ENCODE peak calls at places on chromosome 22, in five cellular contexts. U, Z, D, F and V are unnamed samples.
A peak's percentile ranks its signal among the peaks of the same experiment; 100 is the strongest.

GRCh38 chr22:46061124-46061410 is 84.1 kb upstream of the WNT7B start:
- DNase-seq in D (no peak), Z (no peak), U (no peak), F (no peak), V (no peak)

GRCh38 chr22:45731798-45732495 is 60.3 kb downstream of the ATXN10 start:
- DNase-seq in F (peak; percentile 52), D (peak; percentile 51), Z (no peak), U (peak; percentile 39), V (peak; percentile 7)

GRCh38 chr22:24207264-24208011 is 26.2 kb downstream of the SUSD2 start:
- DNase-seq in Z (no peak), U (no peak), F (peak; percentile 33), D (peak; percentile 29), V (no peak)

GRCh38 chr22:44850946-44851345 is 98.6 kb downstream of the ARHGAP8 start:
- DNase-seq in D (no peak), F (no peak), U (no peak), Z (no peak), V (no peak)

GRCh38 chr22:44595841-44596341 is 97.9 kb upstream of the RTL6 start:
- DNase-seq in D (peak; percentile 55), U (no peak), Z (no peak), F (peak; percentile 25), V (no peak)

GRCh38 chr22:27220349-27220748 is 563.0 kb downstream of the MIAT start:
- DNase-seq in D (peak; percentile 85), F (peak; percentile 76), U (peak; percentile 92), Z (no peak), V (no peak)

GRCh38 chr22:38706101-38706884 is 549 bp downstream of the GTPBP1 start:
- DNase-seq in Z (no peak), F (peak; percentile 36), U (peak; percentile 34), D (peak; percentile 40), V (peak; percentile 49)

GRCh38 chr22:22713416-22713815 is 69.0 kb downstream of the GGTLC2 start:
- DNase-seq in D (no peak), U (no peak), Z (no peak), F (no peak), V (no peak)

GRCh38 chr22:24554316-24555159 is at the start of gene GUCD1:
- DNase-seq in Z (no peak), U (peak; percentile 37), D (peak; percentile 52), F (peak; percentile 37), V (peak; percentile 52)

GRCh38 chr22:22750335-22751042 is 106.1 kb downstream of the GGTLC2 start:
- DNase-seq in U (no peak), Z (no peak), D (no peak), F (no peak), V (no peak)

GRCh38 chr22:17314472-17314871 is 54.8 kb upstream of the CECR2 start:
- DNase-seq in U (no peak), F (no peak), D (no peak), Z (no peak), V (no peak)

GRCh38 chr22:47095395-47096122 is 333.1 kb downstream of the TBC1D22A start:
- DNase-seq in F (no peak), D (no peak), Z (no peak), U (no peak), V (no peak)

GRCh38 chr22:44354288-44354687 is 41.5 kb upstream of the SHISAL1 start:
- DNase-seq in U (no peak), Z (no peak), F (no peak), D (no peak), V (no peak)

GRCh38 chr22:31818481-31819392 is 64.9 kb downstream of the DEPDC5 start:
- DNase-seq in U (peak; percentile 55), D (peak; percentile 5), Z (no peak), F (no peak), V (no peak)

GRCh38 chr22:24416095-24416494 is 11.3 kb upstream of the ADORA2A start:
- DNase-seq in Z (no peak), U (peak; percentile 72), F (no peak), D (no peak), V (no peak)

GRCh38 chr22:35425971-35426800 is 26.2 kb downstream of the MCM5 start:
- DNase-seq in Z (no peak), F (no peak), D (no peak), U (peak; percentile 12), V (no peak)

GRCh38 chr22:46001046-46001425 is 24.1 kb upstream of the WNT7B start:
- DNase-seq in F (no peak), D (no peak), U (no peak), Z (no peak), V (no peak)

GRCh38 chr22:39946571-39947407 is 13.4 kb upstream of the TMA7B start:
- DNase-seq in Z (no peak), U (no peak), D (no peak), F (no peak), V (peak; percentile 48)

GRCh38 chr22:45296628-45297297 is 12.0 kb downstream of the UPK3A start:
- DNase-seq in U (no peak), F (no peak), Z (no peak), D (no peak), V (peak; percentile 52)

GRCh38 chr22:46661221-46661851 is 41.1 kb downstream of the GRAMD4 start:
- DNase-seq in D (peak; percentile 71), U (no peak), F (peak; percentile 69), Z (no peak), V (no peak)

GRCh38 chr22:39598017-39598965 is 27.7 kb downstream of the CACNA1I start:
- DNase-seq in U (no peak), Z (no peak), D (peak; percentile 15), F (no peak), V (no peak)

GRCh38 chr22:46584081-46584903 is 35.9 kb upstream of the GRAMD4 start:
- DNase-seq in U (peak; percentile 14), Z (no peak), D (peak; percentile 33), F (no peak), V (no peak)

DNA sequence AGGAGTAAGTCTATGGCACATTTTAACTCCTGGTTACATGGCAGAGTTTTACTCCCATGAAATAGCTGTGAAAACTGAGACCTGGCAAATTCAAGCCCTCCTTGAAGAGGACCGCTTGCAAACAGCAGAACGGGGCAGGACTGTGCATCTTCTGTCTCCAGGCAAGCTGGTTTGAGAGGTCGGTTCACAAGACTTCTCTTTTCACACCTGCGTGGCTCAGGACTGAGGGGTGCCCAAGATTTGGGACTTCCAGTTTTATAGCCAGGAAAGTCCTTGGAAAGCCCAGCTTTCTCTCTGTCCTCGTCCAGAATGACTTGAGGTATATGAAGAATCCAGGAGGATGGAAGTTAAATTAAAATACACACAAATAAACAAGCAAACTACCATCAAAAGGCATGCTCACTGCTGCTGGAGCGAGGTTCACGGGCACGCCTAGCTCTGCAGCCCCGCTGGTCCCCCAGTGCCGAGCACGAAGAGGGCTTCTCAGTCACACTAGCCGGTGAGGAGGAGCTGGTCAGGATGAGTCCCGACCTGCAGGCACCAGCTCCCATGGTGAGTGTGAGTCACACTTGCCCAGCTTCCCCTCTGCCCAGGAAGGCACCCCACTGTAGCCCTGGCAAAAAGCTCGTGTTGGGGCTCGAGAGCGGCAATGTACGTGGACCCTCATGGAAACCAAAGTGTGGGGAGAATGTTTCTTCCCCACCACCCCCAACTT is 1382.4 kb downstream of the BRD1 start:
- DNase-seq in D (no peak), Z (no peak), U (no peak), F (no peak), V (no peak)
- H3K4me3 ChIP-seq in D (no peak overlapping the region), Z (no peak overlapping the region), U (no peak overlapping the region), F (no peak overlapping the region), V (no peak overlapping the region)

GRCh38 chr22:34105461-34106062 is 185.3 kb upstream of the LARGE1 start:
- DNase-seq in Z (no peak), F (no peak), U (no peak), D (no peak), V (peak; percentile 46)
- TF ChIP-seq CTCF in Z (peak; percentile 35), F (no peak), U (peak; percentile 21), D (no peak), V (peak; percentile 73)

DNA sequence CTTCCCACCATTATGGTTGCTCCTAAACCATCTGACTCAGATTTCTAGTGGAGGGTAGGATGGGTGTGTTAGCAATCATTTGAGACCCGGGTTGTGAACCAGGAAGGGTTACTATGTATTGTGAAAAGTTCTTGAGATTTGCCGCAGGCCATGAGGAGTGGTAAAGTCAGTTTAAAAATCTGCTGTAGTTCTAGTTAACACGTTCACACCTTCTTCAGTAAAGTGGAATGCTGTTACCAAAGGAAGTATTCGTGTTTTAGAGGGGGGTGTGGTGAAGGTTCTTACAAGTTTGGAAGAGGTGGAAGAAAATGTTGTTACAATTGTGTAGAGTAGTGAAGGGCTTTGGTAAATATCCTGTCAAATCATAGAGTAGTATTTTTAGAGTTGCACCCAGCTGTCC is 2.6 kb downstream of the MTMR3 start:
- DNase-seq in D (no peak), U (no peak), Z (no peak), F (no peak), V (no peak)
- H3K4me3 ChIP-seq in D (no peak overlapping the region), U (no peak overlapping the region), Z (no peak overlapping the region), F (no peak overlapping the region), V (no peak overlapping the region)

GRCh38 chr22:25880524-25880923 is 138.5 kb downstream of the MYO18B start:
- DNase-seq in D (no peak), Z (no peak), F (no peak), U (no peak), V (peak; percentile 58)
- TF ChIP-seq CTCF in D (no peak), Z (peak; percentile 19), F (no peak), U (no peak), V (peak; percentile 53)

GRCh38 chr22:19169947-19170318 is 8.6 kb downstream of the SLC25A1 start:
- DNase-seq in Z (no peak), F (no peak), U (no peak), D (no peak), V (no peak)
- H3K4me3 ChIP-seq in Z (peak overlapping the region; percentile 28), F (no peak overlapping the region), U (no peak overlapping the region), D (no peak overlapping the region), V (no peak overlapping the region)

GRCh38 chr22:37021710-37022482 is 2.4 kb downstream of the MPST start:
- DNase-seq in F (peak; percentile 50), D (peak; percentile 58), Z (peak; percentile 17), U (peak; percentile 42), V (peak; percentile 78)
- TF ChIP-seq CTCF in F (peak; percentile 74), D (peak; percentile 78), Z (peak; percentile 85), U (peak; percentile 68), V (peak; percentile 90)

GRCh38 chr22:21032843-21033688 is 705 bp upstream of the SLC7A4 start:
- DNase-seq in D (no peak), Z (no peak), U (peak; percentile 75), F (no peak), V (no peak)
- H3K4me3 ChIP-seq in D (no peak overlapping the region), Z (no peak overlapping the region), U (no peak overlapping the region), F (no peak overlapping the region), V (no peak overlapping the region)

GRCh38 chr22:42930810-42931420 is 73.8 kb upstream of the ARFGAP3 start:
- DNase-seq in U (peak; percentile 76), Z (no peak), F (peak; percentile 31), D (no peak), V (peak; percentile 58)
- TF ChIP-seq CTCF in U (peak; percentile 33), Z (no peak), F (no peak), D (no peak), V (no peak)